ENCODE peak calls at places on chromosomes 5 and 9, in five cellular contexts. One of them, this sample, is unnamed.

GRCh38 chr5:74575741-74576538 is 64.6 kb downstream of the ENC1 start:
- DNase-seq in GM04503: peak
- DNase-seq in ascending aorta: no peak
- DNase-seq in memory B cell: no peak
- DNase-seq in sigmoid colon: no peak
- DNase-seq in this sample: no peak

GRCh38 chr9:81268048-81268447 is 421.3 kb downstream of the TLE1 start:
- DNase-seq in GM04503: no peak
- DNase-seq in ascending aorta: no peak
- DNase-seq in memory B cell: no peak
- DNase-seq in sigmoid colon: no peak
- DNase-seq in this sample: no peak

GRCh38 chr9:126668058-126668457 is 54.3 kb downstream of the LMX1B start:
- DNase-seq in GM04503: no peak
- DNase-seq in ascending aorta: no peak
- DNase-seq in memory B cell: no peak
- DNase-seq in sigmoid colon: no peak
- DNase-seq in this sample: no peak

GRCh38 chr9:135247174-135247930 is 159.9 kb downstream of the OLFM1 start:
- DNase-seq in GM04503: no peak
- DNase-seq in ascending aorta: no peak
- DNase-seq in memory B cell: no peak
- DNase-seq in sigmoid colon: peak
- DNase-seq in this sample: no peak

GRCh38 chr5:140926211-140926902 is at the start of gene PCDHAC1:
- DNase-seq in GM04503: no peak
- DNase-seq in ascending aorta: peak
- DNase-seq in memory B cell: no peak
- DNase-seq in sigmoid colon: peak
- DNase-seq in this sample: no peak

GRCh38 chr9:107739601-107740082 is 250.1 kb upstream of the KLF4 start:
- DNase-seq in GM04503: no peak
- DNase-seq in ascending aorta: peak
- DNase-seq in memory B cell: no peak
- DNase-seq in sigmoid colon: peak
- DNase-seq in this sample: no peak

GRCh38 chr9:115262952-115263351 is 145.0 kb upstream of the TNC start:
- DNase-seq in GM04503: no peak
- DNase-seq in ascending aorta: no peak
- DNase-seq in memory B cell: no peak
- DNase-seq in sigmoid colon: no peak
- DNase-seq in this sample: no peak

GRCh38 chr5:98474211-98474610 is 299.3 kb upstream of the RGMB start:
- DNase-seq in GM04503: no peak
- DNase-seq in ascending aorta: no peak
- DNase-seq in memory B cell: no peak
- DNase-seq in sigmoid colon: no peak
- DNase-seq in this sample: no peak

GRCh38 chr9:78921341-78921740 is 624.4 kb downstream of the PSAT1 start:
- DNase-seq in GM04503: no peak
- DNase-seq in ascending aorta: no peak
- DNase-seq in memory B cell: no peak
- DNase-seq in sigmoid colon: no peak
- DNase-seq in this sample: no peak

GRCh38 chr9:136533775-136534157 is 12.1 kb downstream of the NOTCH1 start:
- DNase-seq in GM04503: no peak
- DNase-seq in ascending aorta: no peak
- DNase-seq in memory B cell: no peak
- DNase-seq in sigmoid colon: no peak
- DNase-seq in this sample: peak

GRCh38 chr9:114588671-114589526 is 1.3 kb downstream of the ATP6V1G1 start:
- DNase-seq in GM04503: peak
- DNase-seq in ascending aorta: no peak
- DNase-seq in memory B cell: no peak
- DNase-seq in sigmoid colon: no peak
- DNase-seq in this sample: no peak

GRCh38 chr5:61347088-61347487 is 15.0 kb downstream of the ZSWIM6 start:
- DNase-seq in GM04503: no peak
- DNase-seq in ascending aorta: no peak
- DNase-seq in memory B cell: no peak
- DNase-seq in sigmoid colon: no peak
- DNase-seq in this sample: no peak

GRCh38 chr9:97696025-97696822 is 916 bp downstream of the XPA start:
- DNase-seq in GM04503: no peak
- DNase-seq in ascending aorta: no peak
- DNase-seq in memory B cell: no peak
- DNase-seq in sigmoid colon: no peak
- DNase-seq in this sample: no peak

GRCh38 chr5:168076561-168076991 is 214.9 kb upstream of the WWC1 start:
- DNase-seq in GM04503: peak
- DNase-seq in ascending aorta: no peak
- DNase-seq in memory B cell: no peak
- DNase-seq in sigmoid colon: peak
- DNase-seq in this sample: no peak

This sample was measured in activated gamma-delta T cell treated with Interleukin-2 at 50 U/mL for 16 hours.